ENCODE peak calls at places on chromosomes 7 and 10, in ten cellular contexts. One of them, this sample, is unnamed.

GRCh38 chr7:114703677-114704076 is 218.2 kb upstream of the MDFIC start:
- DNase-seq in IMR-90: peak; percentile 42
- DNase-seq in GM12878: no peak
- DNase-seq in HFFc6: no peak
- DNase-seq in left ventricle myocardium inferior: no peak
- DNase-seq in stomach: no peak
- DNase-seq in AG04449: no peak
- DNase-seq in H9: no peak
- DNase-seq in D721Med: no peak
- DNase-seq in spleen: no peak
- DNase-seq in this sample: no peak

GRCh38 chr10:29734980-29735627 is 100.3 kb upstream of the SVIL start:
- DNase-seq in IMR-90: no peak
- DNase-seq in GM12878: no peak
- DNase-seq in HFFc6: no peak
- DNase-seq in left ventricle myocardium inferior: peak; percentile 81
- DNase-seq in stomach: peak; percentile 61
- DNase-seq in AG04449: no peak
- DNase-seq in H9: peak; percentile 42
- DNase-seq in D721Med: no peak
- DNase-seq in spleen: peak; percentile 94
- DNase-seq in this sample: no peak

GRCh38 chr10:12405342-12406320 is 56.3 kb downstream of the CAMK1D start:
- DNase-seq in IMR-90: peak; percentile 35
- DNase-seq in GM12878: no peak
- DNase-seq in HFFc6: no peak
- DNase-seq in left ventricle myocardium inferior: no peak
- DNase-seq in stomach: no peak
- DNase-seq in AG04449: no peak
- DNase-seq in H9: no peak
- DNase-seq in D721Med: no peak
- DNase-seq in spleen: no peak
- DNase-seq in this sample: no peak

GRCh38 chr7:158572000-158572828 is 15.4 kb downstream of the PTPRN2 start:
- DNase-seq in IMR-90: no peak
- DNase-seq in GM12878: no peak
- DNase-seq in HFFc6: peak; percentile 1
- DNase-seq in left ventricle myocardium inferior: no peak
- DNase-seq in stomach: no peak
- DNase-seq in AG04449: no peak
- DNase-seq in H9: no peak
- DNase-seq in D721Med: no peak
- DNase-seq in spleen: peak; percentile 1
- DNase-seq in this sample: no peak

GRCh38 chr10:122551450-122551849 is 9.1 kb upstream of the DMBT1 start:
- DNase-seq in IMR-90: no peak
- DNase-seq in GM12878: no peak
- DNase-seq in HFFc6: no peak
- DNase-seq in left ventricle myocardium inferior: no peak
- DNase-seq in stomach: no peak
- DNase-seq in AG04449: no peak
- DNase-seq in H9: peak; percentile 54
- DNase-seq in D721Med: no peak
- DNase-seq in spleen: no peak
- DNase-seq in this sample: peak; percentile 40

GRCh38 chr10:116888380-116889055 is 39.2 kb downstream of the ENO4 start:
- DNase-seq in IMR-90: peak; percentile 89
- DNase-seq in GM12878: no peak
- DNase-seq in HFFc6: peak; percentile 67
- DNase-seq in left ventricle myocardium inferior: peak; percentile 33
- DNase-seq in stomach: peak; percentile 66
- DNase-seq in AG04449: peak; percentile 37
- DNase-seq in H9: peak; percentile 67
- DNase-seq in D721Med: no peak
- DNase-seq in spleen: no peak
- DNase-seq in this sample: no peak

GRCh38 chr7:90552521-90552920 is 43.6 kb upstream of the CDK14 start:
- DNase-seq in IMR-90: peak; percentile 35
- DNase-seq in GM12878: no peak
- DNase-seq in HFFc6: peak; percentile 23
- DNase-seq in left ventricle myocardium inferior: no peak
- DNase-seq in stomach: no peak
- DNase-seq in AG04449: no peak
- DNase-seq in H9: no peak
- DNase-seq in D721Med: no peak
- DNase-seq in spleen: no peak
- DNase-seq in this sample: no peak

GRCh38 chr7:27839099-27839498 is 99.1 kb downstream of the TAX1BP1 start:
- DNase-seq in IMR-90: no peak
- DNase-seq in GM12878: no peak
- DNase-seq in HFFc6: no peak
- DNase-seq in left ventricle myocardium inferior: no peak
- DNase-seq in stomach: no peak
- DNase-seq in AG04449: no peak
- DNase-seq in H9: no peak
- DNase-seq in D721Med: no peak
- DNase-seq in spleen: no peak
- DNase-seq in this sample: no peak

GRCh38 chr7:106623846-106624245 is 37.1 kb downstream of the CCDC71L start:
- DNase-seq in IMR-90: peak; percentile 92
- DNase-seq in GM12878: no peak
- DNase-seq in HFFc6: peak; percentile 93
- DNase-seq in left ventricle myocardium inferior: no peak
- DNase-seq in stomach: no peak
- DNase-seq in AG04449: peak; percentile 70
- DNase-seq in H9: no peak
- DNase-seq in D721Med: no peak
- DNase-seq in spleen: no peak
- DNase-seq in this sample: no peak

GRCh38 chr10:96917628-96918027 is 85.5 kb downstream of the LCOR start:
- DNase-seq in IMR-90: no peak
- DNase-seq in GM12878: no peak
- DNase-seq in HFFc6: no peak
- DNase-seq in left ventricle myocardium inferior: no peak
- DNase-seq in stomach: no peak
- DNase-seq in AG04449: no peak
- DNase-seq in H9: no peak
- DNase-seq in D721Med: no peak
- DNase-seq in spleen: no peak
- DNase-seq in this sample: no peak

GRCh38 chr10:73920084-73920483 is 9.2 kb downstream of the PLAU start:
- DNase-seq in IMR-90: no peak
- DNase-seq in GM12878: no peak
- DNase-seq in HFFc6: no peak
- DNase-seq in left ventricle myocardium inferior: peak; percentile 55
- DNase-seq in stomach: no peak
- DNase-seq in AG04449: no peak
- DNase-seq in H9: no peak
- DNase-seq in D721Med: no peak
- DNase-seq in spleen: no peak
- DNase-seq in this sample: no peak

GRCh38 chr10:52741851-52742250 is 30.7 kb downstream of the MBL2 start:
- DNase-seq in IMR-90: no peak
- DNase-seq in GM12878: no peak
- DNase-seq in HFFc6: no peak
- DNase-seq in left ventricle myocardium inferior: no peak
- DNase-seq in stomach: no peak
- DNase-seq in AG04449: no peak
- DNase-seq in H9: no peak
- DNase-seq in D721Med: no peak
- DNase-seq in spleen: no peak
- DNase-seq in this sample: no peak

GRCh38 chr10:52744057-52744819 is 28.3 kb downstream of the MBL2 start:
- DNase-seq in IMR-90: no peak
- DNase-seq in GM12878: no peak
- DNase-seq in HFFc6: no peak
- DNase-seq in left ventricle myocardium inferior: no peak
- DNase-seq in stomach: no peak
- DNase-seq in AG04449: no peak
- DNase-seq in H9: no peak
- DNase-seq in D721Med: no peak
- DNase-seq in spleen: no peak
- DNase-seq in this sample: no peak

GRCh38 chr10:52747680-52748079 is 24.9 kb downstream of the MBL2 start:
- DNase-seq in IMR-90: no peak
- DNase-seq in GM12878: no peak
- DNase-seq in HFFc6: no peak
- DNase-seq in left ventricle myocardium inferior: no peak
- DNase-seq in stomach: no peak
- DNase-seq in AG04449: no peak
- DNase-seq in H9: no peak
- DNase-seq in D721Med: no peak
- DNase-seq in spleen: no peak
- DNase-seq in this sample: no peak

GRCh38 chr10:52742723-52743122 is 29.9 kb downstream of the MBL2 start:
- DNase-seq in IMR-90: no peak
- DNase-seq in GM12878: no peak
- DNase-seq in HFFc6: no peak
- DNase-seq in left ventricle myocardium inferior: no peak
- DNase-seq in stomach: no peak
- DNase-seq in AG04449: no peak
- DNase-seq in H9: no peak
- DNase-seq in D721Med: no peak
- DNase-seq in spleen: no peak
- DNase-seq in this sample: no peak

DNA sequence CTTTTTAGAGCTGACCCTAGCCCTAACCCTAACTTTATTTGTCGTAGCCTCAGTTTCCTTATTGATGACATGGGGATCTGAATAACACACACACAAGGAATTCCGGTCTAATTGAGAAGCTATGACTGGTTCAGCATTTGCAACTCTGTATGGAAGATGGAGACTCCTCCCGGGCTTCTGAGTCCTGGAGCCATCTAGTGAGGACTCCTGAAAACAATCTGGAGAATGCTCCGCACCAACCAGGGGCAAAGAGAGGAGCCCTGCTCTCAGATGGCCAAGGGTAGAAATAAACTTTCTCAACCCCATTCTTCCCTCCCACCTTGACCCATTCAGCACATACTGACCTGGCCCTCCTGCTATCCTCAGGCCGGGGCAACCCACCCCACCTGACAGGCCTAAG is 26.4 kb downstream of the MBL2 start:
- DNase-seq in IMR-90: no peak
- DNase-seq in GM12878: no peak
- DNase-seq in HFFc6: peak; percentile 9
- DNase-seq in left ventricle myocardium inferior: no peak
- DNase-seq in stomach: no peak
- DNase-seq in AG04449: no peak
- DNase-seq in H9: no peak
- DNase-seq in D721Med: no peak
- DNase-seq in spleen: no peak
- DNase-seq in this sample: no peak
- TF ChIP-seq CTCF in IMR-90: no peak
- TF ChIP-seq CTCF in GM12878: no peak
- TF ChIP-seq CTCF in HFFc6: peak; percentile 48
- TF ChIP-seq CTCF in left ventricle myocardium inferior: no peak
- TF ChIP-seq CTCF in stomach: no peak
- TF ChIP-seq CTCF in AG04449: peak; percentile 47
- TF ChIP-seq CTCF in H9: no peak
- TF ChIP-seq CTCF in D721Med: no peak
- TF ChIP-seq CTCF in spleen: no peak
- TF ChIP-seq CTCF in this sample: no peak

DNA sequence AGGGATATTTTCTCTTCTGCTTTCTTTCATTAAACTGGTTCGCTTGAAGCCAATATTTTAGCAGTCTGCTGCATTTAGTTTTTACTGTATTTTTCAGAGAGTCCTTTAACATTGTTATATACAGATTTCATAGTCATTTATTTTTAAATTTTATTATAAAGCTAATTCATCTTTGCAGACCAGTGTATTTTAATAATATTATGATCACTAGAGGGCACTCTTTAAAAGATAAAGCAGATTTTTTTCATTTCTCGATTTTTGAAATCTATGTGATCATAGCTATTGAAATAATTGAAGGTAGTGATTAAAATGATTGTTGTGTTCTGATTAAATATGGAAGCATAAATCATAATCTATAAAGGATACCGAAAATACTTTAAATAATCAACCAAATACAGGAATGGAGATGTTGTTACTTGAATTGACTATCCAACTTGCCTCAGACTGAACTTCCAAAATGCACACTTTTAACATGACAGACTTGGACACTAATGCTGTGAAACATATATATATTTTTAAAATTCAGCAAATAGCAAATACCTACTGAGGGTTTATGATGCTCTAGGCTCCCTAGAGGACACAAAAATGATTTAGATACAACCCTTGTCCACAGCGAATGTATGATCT is 35.2 kb downstream of the ST7 start:
- DNase-seq in IMR-90: no peak
- DNase-seq in GM12878: no peak
- DNase-seq in HFFc6: no peak
- DNase-seq in left ventricle myocardium inferior: no peak
- DNase-seq in stomach: no peak
- DNase-seq in AG04449: no peak
- DNase-seq in H9: no peak
- DNase-seq in D721Med: no peak
- DNase-seq in spleen: no peak
- DNase-seq in this sample: no peak
- TF ChIP-seq CTCF in IMR-90: peak; percentile 50
- TF ChIP-seq CTCF in GM12878: no peak
- TF ChIP-seq CTCF in HFFc6: peak; percentile 81
- TF ChIP-seq CTCF in left ventricle myocardium inferior: peak; percentile 47
- TF ChIP-seq CTCF in stomach: no peak
- TF ChIP-seq CTCF in AG04449: peak; percentile 1
- TF ChIP-seq CTCF in H9: peak; percentile 53
- TF ChIP-seq CTCF in D721Med: peak; percentile 39
- TF ChIP-seq CTCF in spleen: peak; percentile 20
- TF ChIP-seq CTCF in this sample: peak; percentile 56

DNA sequence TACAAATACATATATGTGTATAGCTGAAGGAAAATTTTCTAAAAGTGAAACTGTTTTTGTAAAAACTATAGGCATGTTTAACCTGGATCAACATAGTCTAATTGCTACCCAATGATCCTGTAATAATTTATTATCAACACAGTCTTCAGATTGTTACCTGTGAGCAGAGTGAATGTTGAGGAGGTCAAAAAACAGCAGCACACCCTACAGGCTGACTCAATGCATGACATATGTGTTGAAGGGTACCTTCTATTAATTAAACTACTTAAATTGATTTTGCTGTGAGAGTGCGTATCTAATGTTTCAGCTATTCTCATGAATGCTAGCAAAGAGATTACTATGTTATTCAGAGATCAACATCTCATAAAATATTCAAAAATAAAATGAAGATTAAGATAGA is 411.4 kb downstream of the TNS3 start:
- DNase-seq in IMR-90: peak; percentile 29
- DNase-seq in GM12878: no peak
- DNase-seq in HFFc6: no peak
- DNase-seq in left ventricle myocardium inferior: no peak
- DNase-seq in stomach: no peak
- DNase-seq in AG04449: no peak
- DNase-seq in H9: no peak
- DNase-seq in D721Med: no peak
- DNase-seq in spleen: no peak
- DNase-seq in this sample: no peak
- TF ChIP-seq CTCF in IMR-90: peak; percentile 52
- TF ChIP-seq CTCF in GM12878: no peak
- TF ChIP-seq CTCF in HFFc6: peak; percentile 76
- TF ChIP-seq CTCF in left ventricle myocardium inferior: peak; percentile 54
- TF ChIP-seq CTCF in stomach: no peak
- TF ChIP-seq CTCF in AG04449: peak; percentile 18
- TF ChIP-seq CTCF in H9: peak; percentile 64
- TF ChIP-seq CTCF in D721Med: no peak
- TF ChIP-seq CTCF in spleen: no peak
- TF ChIP-seq CTCF in this sample: no peak

GRCh38 chr10:91409869-91410637 is at the start of gene HECTD2:
- DNase-seq in IMR-90: peak; percentile 65
- DNase-seq in GM12878: no peak
- DNase-seq in HFFc6: peak; percentile 58
- DNase-seq in left ventricle myocardium inferior: peak; percentile 84
- DNase-seq in stomach: peak; percentile 81
- DNase-seq in AG04449: no peak
- DNase-seq in H9: peak; percentile 80
- DNase-seq in D721Med: peak; percentile 17
- DNase-seq in spleen: peak; percentile 96
- DNase-seq in this sample: peak; percentile 82
- TF ChIP-seq CTCF in IMR-90: peak; percentile 57
- TF ChIP-seq CTCF in GM12878: peak; percentile 27
- TF ChIP-seq CTCF in HFFc6: peak; percentile 58
- TF ChIP-seq CTCF in left ventricle myocardium inferior: peak; percentile 67
- TF ChIP-seq CTCF in stomach: no peak
- TF ChIP-seq CTCF in AG04449: peak; percentile 38
- TF ChIP-seq CTCF in H9: peak; percentile 51
- TF ChIP-seq CTCF in D721Med: peak; percentile 44
- TF ChIP-seq CTCF in spleen: peak; percentile 13
- TF ChIP-seq CTCF in this sample: peak; percentile 24

This sample was measured in dorsolateral prefrontal cortex.